ENCODE peak calls at places on chromosomes 6 and 20, in six cellular contexts. T is esophagus squamous epithelium, U is WERI-Rb-1, E is progenitor cell of endocrine pancreas, C is mesothelial cell of epicardium, A is lower lobe of right lung. Q is an unnamed sample.

GRCh38 chr20:51042657-51043247 is 19.8 kb upstream of the KCNG1 start:
- DNase-seq in C (no peak), U (no peak), A (no peak), T (no peak), E (no peak), Q (no peak)

GRCh38 chr6:151502499-151502898 is 8.7 kb downstream of the CCDC170 start:
- DNase-seq in E (no peak), U (no peak), A (no peak), C (no peak), T (no peak), Q (no peak)

GRCh38 chr6:96809119-96809518 is 28.2 kb downstream of the GPR63 start:
- DNase-seq in T (no peak), C (no peak), E (no peak), U (no peak), A (no peak), Q (no peak)

GRCh38 chr6:84752118-84752850 is 12.1 kb downstream of the TBX18 start:
- DNase-seq in E (no peak), A (no peak), T (no peak), U (no peak), C (no peak), Q (no peak)

GRCh38 chr20:38723982-38724602 is at the start of gene SLC32A1:
- DNase-seq in T (no peak), A (no peak), E (no peak), U (peak; percentile 28), C (peak; percentile 39), Q (peak; percentile 12)

GRCh38 chr6:36546664-36546957 is 668 bp downstream of the STK38 start:
- DNase-seq in A (no peak), E (no peak), C (no peak), U (no peak), T (no peak), Q (no peak)

GRCh38 chr6:124995131-124995530 is 32.9 kb downstream of the RNF217 start:
- DNase-seq in E (no peak), T (no peak), U (no peak), A (no peak), C (no peak), Q (no peak)

GRCh38 chr6:27688014-27688586 is 215.2 kb upstream of the ZNF184 start:
- DNase-seq in C (peak; percentile 89), U (peak; percentile 88), E (peak; percentile 64), A (peak; percentile 74), T (no peak), Q (peak; percentile 95)

GRCh38 chr6:150269857-150270223 is 99.0 kb upstream of the IYD start:
- DNase-seq in E (no peak), T (no peak), C (no peak), U (peak; percentile 62), A (no peak), Q (peak; percentile 15)

GRCh38 chr6:20877008-20877937 is 343.0 kb downstream of the CDKAL1 start:
- DNase-seq in C (no peak), A (no peak), U (no peak), E (no peak), T (peak; percentile 1), Q (peak; percentile 46)

GRCh38 chr6:43934183-43934802 is 164.3 kb downstream of the VEGFA start:
- DNase-seq in E (no peak), A (no peak), T (no peak), C (no peak), U (peak; percentile 8), Q (no peak)

GRCh38 chr6:126721581-126722145 is 381.7 kb downstream of the CENPW start:
- DNase-seq in U (no peak), E (no peak), T (no peak), C (no peak), A (no peak), Q (no peak)

GRCh38 chr6:90388395-90388794 is 91.8 kb upstream of the BACH2 start:
- DNase-seq in U (no peak), E (no peak), T (no peak), A (no peak), C (no peak), Q (peak; percentile 39)

GRCh38 chr6:53033764-53034163 is 31.4 kb upstream of the FBXO9 start:
- DNase-seq in C (no peak), A (no peak), U (no peak), E (no peak), T (no peak), Q (no peak)

GRCh38 chr20:60057866-60058807 is 99.9 kb downstream of the CDH26 start:
- DNase-seq in A (peak; percentile 73), T (no peak), C (no peak), E (no peak), U (peak; percentile 85), Q (peak; percentile 53)

GRCh38 chr6:165863801-165864200 is 200.8 kb upstream of the PDE10A start:
- DNase-seq in C (no peak), U (no peak), T (no peak), A (no peak), E (no peak), Q (no peak)

GRCh38 chr6:146357578-146358340 is 185.9 kb upstream of the RAB32 start:
- DNase-seq in T (no peak), C (no peak), U (no peak), E (no peak), A (no peak), Q (no peak)

GRCh38 chr6:44976677-44977405 is 351.3 kb upstream of the RUNX2 start:
- DNase-seq in U (no peak), T (no peak), A (no peak), E (no peak), C (no peak), Q (peak; percentile 37)

GRCh38 chr6:107185570-107185969 is 70.3 kb upstream of the BEND3 start:
- DNase-seq in C (no peak), A (no peak), U (peak; percentile 10), T (no peak), E (no peak), Q (no peak)

GRCh38 chr6:161547617-161548016 is 273.8 kb upstream of the AGPAT4 start:
- DNase-seq in U (no peak), T (no peak), C (no peak), E (no peak), A (no peak), Q (no peak)

GRCh38 chr6:35725721-35726438 is 11.0 kb upstream of the ARMC12 start:
- DNase-seq in U (no peak), E (no peak), C (no peak), T (no peak), A (peak; percentile 82), Q (peak; percentile 38)

GRCh38 chr6:144681334-144681733 is 396.2 kb downstream of the UTRN start:
- DNase-seq in C (no peak), A (no peak), E (no peak), U (no peak), T (no peak), Q (no peak)

GRCh38 chr6:36758516-36759176 is 61.0 kb downstream of the RAB44 start:
- DNase-seq in E (no peak), U (peak; percentile 52), C (no peak), T (no peak), A (no peak), Q (peak; percentile 11)

GRCh38 chr6:140208286-140208685 is 833.8 kb upstream of the CITED2 start:
- DNase-seq in T (no peak), A (no peak), C (no peak), E (no peak), U (no peak), Q (no peak)

GRCh38 chr6:142558785-142559184 is 257.0 kb downstream of the ADGRG6 start:
- DNase-seq in T (no peak), C (no peak), A (no peak), U (no peak), E (no peak), Q (no peak)

GRCh38 chr6:30814137-30815084 is 69.9 kb upstream of the DDR1 start:
- DNase-seq in A (no peak), E (no peak), U (no peak), T (no peak), C (no peak), Q (peak; percentile 82)

GRCh38 chr20:41300383-41300782 is 17.1 kb downstream of the ZHX3 start:
- DNase-seq in A (no peak), T (no peak), E (no peak), C (no peak), U (no peak), Q (no peak)

GRCh38 chr6:3627501-3627900 is 124.0 kb downstream of the PXDC1 start:
- DNase-seq in C (peak; percentile 2), E (no peak), A (no peak), U (no peak), T (no peak), Q (no peak)

GRCh38 chr6:18155273-18155863 is at the start of gene KDM1B:
- DNase-seq in U (peak; percentile 100), E (no peak), C (no peak), T (peak; percentile 95), A (peak; percentile 99), Q (peak; percentile 98)

GRCh38 chr20:951384-952169 is 35.4 kb upstream of the ANGPT4 start:
- DNase-seq in A (no peak), C (no peak), T (no peak), U (peak; percentile 53), E (no peak), Q (no peak)
- TF ChIP-seq CTCF in A (no peak), C (no peak), T (no peak), U (peak; percentile 40), E (no peak), Q (no peak)

GRCh38 chr20:48697845-48698491 is 129.8 kb downstream of the PREX1 start:
- DNase-seq in A (peak; percentile 93), C (peak; percentile 87), T (no peak), E (no peak), U (no peak), Q (no peak)

GRCh38 chr20:48701702-48702101 is 126.1 kb downstream of the PREX1 start:
- DNase-seq in U (no peak), C (no peak), A (no peak), T (no peak), E (no peak), Q (no peak)

GRCh38 chr20:48695738-48696137 is 132.1 kb downstream of the PREX1 start:
- DNase-seq in U (no peak), A (no peak), T (no peak), E (no peak), C (no peak), Q (no peak)

GRCh38 chr20:48695255-48695654 is 132.5 kb downstream of the PREX1 start:
- DNase-seq in U (no peak), C (no peak), E (no peak), T (no peak), A (no peak), Q (no peak)

GRCh38 chr20:48698507-48699267 is 129.1 kb downstream of the PREX1 start:
- DNase-seq in T (no peak), A (no peak), E (no peak), C (no peak), U (peak; percentile 42), Q (no peak)
- TF ChIP-seq CTCF in T (no peak), A (no peak), E (no peak), C (no peak), U (peak; percentile 67), Q (no peak)

GRCh38 chr20:47205577-47206123 is 150.8 kb downstream of the ZMYND8 start:
- DNase-seq in A (peak; percentile 77), C (no peak), E (peak; percentile 25), U (peak; percentile 70), T (no peak), Q (peak; percentile 80)
- TF ChIP-seq CTCF in A (peak; percentile 87), C (peak; percentile 40), E (peak; percentile 51), U (peak; percentile 80), T (peak; percentile 43), Q (peak; percentile 81)

DNA sequence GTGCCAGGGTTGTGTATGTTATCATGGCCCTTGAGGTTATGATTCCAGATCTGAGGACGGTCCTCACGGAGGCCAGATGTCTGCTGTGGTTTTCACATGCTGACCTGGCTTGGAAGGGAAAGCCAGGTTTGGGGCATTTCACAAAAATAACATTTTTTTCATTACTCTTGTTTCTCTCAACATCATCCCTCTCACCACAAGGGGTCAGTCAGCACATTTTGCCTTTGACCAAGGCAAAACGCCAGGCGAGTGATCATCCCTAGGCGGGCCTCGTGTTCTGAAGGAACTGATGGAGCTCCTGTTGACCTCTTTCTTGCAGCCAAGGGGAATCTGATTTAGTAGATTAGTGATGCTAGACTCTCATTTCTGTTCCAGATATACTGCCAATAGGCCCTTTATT is 133.5 kb downstream of the TBC1D7 start:
- DNase-seq in T (no peak), E (no peak), A (peak; percentile 59), C (no peak), U (peak; percentile 85), Q (peak; percentile 46)
- TF ChIP-seq CTCF in T (peak; percentile 22), E (peak; percentile 55), A (peak; percentile 40), C (peak; percentile 50), U (peak; percentile 78), Q (peak; percentile 32)

Q was measured in activated CD8-positive, alpha-beta T cell treated with anti-CD3 and anti-CD28 coated beads for 36 hours.